ENCODE peak calls at places on chromosomes 6 and 20, in seven cellular contexts. C is CD8-positive, alpha-beta T cell; K is upper lobe of left lung; U is psoas muscle; M is neural crest cell; D is thyroid gland; T is endothelial cell. Z is an unnamed sample.

GRCh38 chr6:79231101-79231500 is 3.4 kb downstream of the HMGN3 start:
- DNase-seq in U (no peak), D (no peak), C (no peak), T (no peak), K (no peak), M (no peak), Z (no peak)

GRCh38 chr6:156379946-156380707 is 397.1 kb upstream of the ARID1B start:
- DNase-seq in C (no peak), M (no peak), U (no peak), D (no peak), T (no peak), K (no peak), Z (no peak)

GRCh38 chr20:41161886-41162285 is 24.5 kb downstream of the PLCG1 start:
- DNase-seq in C (no peak), T (no peak), M (no peak), U (no peak), K (no peak), D (peak; percentile 65), Z (no peak)

GRCh38 chr6:46651766-46652165 is 852 bp downstream of the CYP39A1 start:
- DNase-seq in C (no peak), M (no peak), D (no peak), K (no peak), U (no peak), T (no peak), Z (no peak)

GRCh38 chr6:112282217-112282616 is 27.9 kb upstream of the LAMA4 start:
- DNase-seq in T (no peak), K (peak; percentile 46), M (peak; percentile 20), C (no peak), D (peak; percentile 62), U (peak; percentile 55), Z (no peak)

GRCh38 chr6:76774750-76775396 is 688.4 kb downstream of the HTR1B start:
- DNase-seq in K (no peak), T (no peak), M (no peak), C (no peak), D (no peak), U (no peak), Z (no peak)

GRCh38 chr20:38985603-38986170 is 23.5 kb downstream of the DHX35 start:
- DNase-seq in T (no peak), C (no peak), U (no peak), D (no peak), M (no peak), K (no peak), Z (no peak)

GRCh38 chr20:51767018-51767866 is 948 bp downstream of the ATP9A start:
- DNase-seq in K (peak; percentile 94), D (peak; percentile 94), U (peak; percentile 64), C (no peak), T (peak; percentile 59), M (peak; percentile 46), Z (peak; percentile 17)

GRCh38 chr6:80608881-80609280 is 502.4 kb downstream of the BCKDHB start:
- DNase-seq in D (no peak), T (no peak), C (no peak), M (no peak), K (no peak), U (no peak), Z (no peak)

GRCh38 chr6:112389842-112390241 is 42.7 kb downstream of the RFPL4B start:
- DNase-seq in K (no peak), C (no peak), M (no peak), D (no peak), T (no peak), U (no peak), Z (no peak)

GRCh38 chr6:5676701-5677100 is 330.0 kb downstream of the NRN1 start:
- DNase-seq in D (no peak), T (no peak), C (no peak), U (no peak), M (no peak), K (no peak), Z (no peak)

GRCh38 chr6:137342607-137343186 is 123.5 kb upstream of the IFNGR1 start:
- DNase-seq in U (no peak), D (peak; percentile 5), K (no peak), C (no peak), M (no peak), T (no peak), Z (no peak)

GRCh38 chr20:43731469-43731868 is 4.7 kb upstream of the GTSF1L start:
- DNase-seq in U (no peak), D (no peak), T (no peak), C (no peak), M (no peak), K (no peak), Z (no peak)

GRCh38 chr6:27138398-27138797 is 109.1 kb upstream of the PRSS16 start:
- DNase-seq in M (no peak), T (no peak), U (no peak), C (no peak), D (no peak), K (no peak), Z (no peak)

GRCh38 chr6:8589941-8590676 is 154.8 kb upstream of the SLC35B3 start:
- DNase-seq in K (no peak), D (peak; percentile 14), T (no peak), M (no peak), C (no peak), U (no peak), Z (no peak)

GRCh38 chr6:52049252-52050050 is 38.0 kb downstream of the PKHD1 start:
- DNase-seq in U (no peak), D (no peak), T (peak; percentile 20), K (no peak), C (no peak), M (peak; percentile 18), Z (no peak)

GRCh38 chr6:168819546-168819945 is 378.6 kb downstream of the SMOC2 start:
- DNase-seq in U (no peak), D (no peak), C (no peak), T (no peak), M (no peak), K (no peak), Z (no peak)

GRCh38 chr20:56616704-56617103 is 12.4 kb upstream of the TFAP2C start:
- DNase-seq in T (no peak), C (no peak), U (no peak), D (no peak), K (no peak), M (no peak), Z (no peak)

GRCh38 chr20:49228676-49229075 is 9.5 kb downstream of the DDX27 start:
- DNase-seq in T (no peak), C (no peak), U (no peak), D (peak; percentile 72), K (no peak), M (no peak), Z (no peak)

GRCh38 chr6:87534377-87535047 is 55.3 kb downstream of the RARS2 start:
- DNase-seq in K (no peak), T (no peak), C (no peak), D (no peak), U (no peak), M (no peak), Z (no peak)

DNA sequence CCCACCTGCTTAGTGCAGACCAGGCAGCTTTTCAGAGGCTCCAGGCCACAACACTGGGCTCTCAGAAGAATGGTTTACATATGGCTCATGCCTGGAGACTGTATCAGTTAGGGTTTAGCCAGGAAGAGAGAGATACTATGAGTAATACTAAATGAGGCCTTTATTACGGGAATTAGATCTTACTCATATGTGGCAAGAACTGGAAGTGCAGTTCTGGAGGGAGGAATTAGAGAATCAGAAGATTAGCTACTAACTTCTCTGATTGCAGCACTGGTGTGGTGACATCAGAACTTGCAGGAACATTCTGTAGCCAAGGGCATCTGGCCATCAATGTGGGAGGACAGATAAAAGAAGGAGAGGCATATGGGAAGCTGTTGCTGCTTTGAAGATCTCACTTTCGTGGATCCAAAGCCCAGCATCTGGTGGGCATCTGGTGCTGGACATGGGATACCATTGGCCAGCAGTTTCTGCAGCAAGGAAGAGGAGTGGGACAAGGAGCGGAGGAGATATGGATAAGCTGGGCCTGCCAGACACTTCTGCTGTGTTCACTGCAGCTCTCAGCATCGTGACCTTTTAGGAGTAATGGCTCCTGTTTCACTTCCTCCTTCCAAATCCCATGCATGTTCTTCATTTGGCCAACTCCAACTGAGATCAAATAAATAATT is 248.5 kb downstream of the BTBD3 start:
- DNase-seq in T (no peak), C (no peak), U (no peak), M (no peak), K (peak; percentile 22), D (no peak), Z (no peak)
- TF ChIP-seq CTCF in T (no peak), C (no peak), U (no peak), M (no peak), K (no peak), D (no peak), Z (no peak)

GRCh38 chr6:16339263-16339587 is 100.8 kb downstream of the GMPR start:
- DNase-seq in C (no peak), U (no peak), M (no peak), K (no peak), D (no peak), T (no peak), Z (no peak)

GRCh38 chr6:16335176-16335575 is 96.8 kb downstream of the GMPR start:
- DNase-seq in T (no peak), K (no peak), C (no peak), D (no peak), M (no peak), U (no peak), Z (no peak)

GRCh38 chr6:16337280-16337975 is 99.0 kb downstream of the GMPR start:
- DNase-seq in C (no peak), K (peak; percentile 52), U (peak; percentile 95), T (no peak), D (peak; percentile 54), M (no peak), Z (no peak)

GRCh38 chr6:16336056-16336810 is 97.8 kb downstream of the GMPR start:
- DNase-seq in K (peak; percentile 16), T (no peak), U (no peak), M (no peak), C (no peak), D (no peak), Z (no peak)

DNA sequence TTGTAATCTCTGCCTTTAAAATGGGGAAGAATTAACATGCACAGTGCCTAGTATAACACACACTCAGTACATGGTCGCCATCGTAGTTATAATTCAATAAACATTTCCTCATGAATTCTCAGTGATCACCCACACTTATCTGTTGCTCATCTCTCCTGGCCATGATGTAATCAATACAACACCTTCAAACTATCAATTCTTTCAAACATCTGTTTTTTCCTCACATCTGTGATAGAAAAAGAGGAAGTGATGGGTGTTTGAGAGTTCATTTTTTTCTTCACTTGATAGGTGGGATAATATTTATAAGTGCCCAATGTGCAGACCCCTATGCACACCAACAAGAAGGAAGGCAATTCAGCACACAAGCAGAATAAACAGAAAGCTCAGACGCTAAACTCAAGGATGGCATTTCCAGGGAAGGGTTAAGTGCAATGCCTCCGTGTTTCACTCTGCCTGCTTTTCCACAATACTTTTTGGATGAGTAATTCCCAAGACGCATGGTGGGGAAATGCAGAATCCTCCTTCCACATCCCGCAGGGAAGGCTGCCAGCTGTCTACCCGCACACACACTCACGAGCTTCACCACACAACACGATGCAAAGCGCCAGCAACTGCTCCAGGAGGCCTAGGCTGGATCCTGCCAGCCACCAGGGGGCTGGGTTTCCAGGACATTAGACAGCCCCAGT is 100.3 kb downstream of the GMPR start:
- DNase-seq in T (peak; percentile 28), M (no peak), K (no peak), U (peak; percentile 78), C (no peak), D (peak; percentile 68), Z (no peak)
- TF ChIP-seq CTCF in T (no peak), M (peak; percentile 51), K (peak; percentile 20), U (peak; percentile 40), C (no peak), D (peak; percentile 29), Z (no peak)

GRCh38 chr6:24539416-24539815 is 44.6 kb downstream of the ALDH5A1 start:
- DNase-seq in T (no peak), M (no peak), K (no peak), U (no peak), D (no peak), C (no peak), Z (no peak)
- TF ChIP-seq CTCF in T (no peak), M (no peak), K (no peak), U (no peak), D (no peak), C (no peak), Z (no peak)

GRCh38 chr20:37282558-37282957 is 6.9 kb upstream of the MANBAL start:
- DNase-seq in T (peak; percentile 18), C (no peak), K (no peak), U (no peak), D (no peak), M (no peak), Z (no peak)
- TF ChIP-seq CTCF in T (no peak), C (no peak), K (no peak), U (no peak), D (no peak), M (no peak), Z (no peak)